ENCODE peak calls at places on chromosomes 12 and 14, in nine cellular contexts. One of them, this sample, is unnamed.

GRCh38 chr14:28952707-28953106 is 186.1 kb downstream of the FOXG1 start:
- DNase-seq in HFF-Myc: no peak
- DNase-seq in tibial artery: no peak
- DNase-seq in left ventricle myocardium inferior: no peak
- DNase-seq in omental fat pad: no peak
- DNase-seq in dorsolateral prefrontal cortex: no peak
- DNase-seq in HCT116: no peak
- DNase-seq in fibroblast of pulmonary artery: no peak
- DNase-seq in esophagus squamous epithelium: no peak
- DNase-seq in this sample: no peak

GRCh38 chr14:39015360-39015961 is 87.6 kb downstream of the SEC23A start:
- DNase-seq in left ventricle myocardium inferior: no peak
- DNase-seq in fibroblast of pulmonary artery: peak
- DNase-seq in HCT116: peak
- DNase-seq in HFF-Myc: peak
- DNase-seq in esophagus squamous epithelium: no peak
- DNase-seq in omental fat pad: no peak
- DNase-seq in dorsolateral prefrontal cortex: no peak
- DNase-seq in tibial artery: no peak
- DNase-seq in this sample: no peak

GRCh38 chr14:82432531-82432930 is 898.9 kb upstream of the SEL1L start:
- DNase-seq in HFF-Myc: no peak
- DNase-seq in HCT116: no peak
- DNase-seq in tibial artery: no peak
- DNase-seq in esophagus squamous epithelium: no peak
- DNase-seq in omental fat pad: no peak
- DNase-seq in dorsolateral prefrontal cortex: no peak
- DNase-seq in left ventricle myocardium inferior: no peak
- DNase-seq in fibroblast of pulmonary artery: no peak
- DNase-seq in this sample: no peak

GRCh38 chr14:63524537-63525155 is 18.5 kb downstream of the PPP2R5E start:
- DNase-seq in tibial artery: no peak
- DNase-seq in dorsolateral prefrontal cortex: no peak
- DNase-seq in esophagus squamous epithelium: no peak
- DNase-seq in left ventricle myocardium inferior: no peak
- DNase-seq in HFF-Myc: no peak
- DNase-seq in omental fat pad: no peak
- DNase-seq in fibroblast of pulmonary artery: no peak
- DNase-seq in HCT116: no peak
- DNase-seq in this sample: no peak

GRCh38 chr12:129789921-129790320 is 113.9 kb downstream of the TMEM132D start:
- DNase-seq in HCT116: no peak
- DNase-seq in tibial artery: no peak
- DNase-seq in HFF-Myc: no peak
- DNase-seq in left ventricle myocardium inferior: no peak
- DNase-seq in dorsolateral prefrontal cortex: no peak
- DNase-seq in omental fat pad: no peak
- DNase-seq in esophagus squamous epithelium: no peak
- DNase-seq in fibroblast of pulmonary artery: no peak
- DNase-seq in this sample: no peak

GRCh38 chr12:53383258-53383657 is 3.3 kb downstream of the SP1 start:
- DNase-seq in left ventricle myocardium inferior: no peak
- DNase-seq in fibroblast of pulmonary artery: no peak
- DNase-seq in omental fat pad: no peak
- DNase-seq in HFF-Myc: no peak
- DNase-seq in tibial artery: no peak
- DNase-seq in dorsolateral prefrontal cortex: no peak
- DNase-seq in HCT116: no peak
- DNase-seq in esophagus squamous epithelium: no peak
- DNase-seq in this sample: no peak

GRCh38 chr12:49345840-49346658 is 639 bp upstream of the DNAJC22 start:
- DNase-seq in left ventricle myocardium inferior: no peak
- DNase-seq in HFF-Myc: no peak
- DNase-seq in fibroblast of pulmonary artery: no peak
- DNase-seq in HCT116: no peak
- DNase-seq in omental fat pad: no peak
- DNase-seq in dorsolateral prefrontal cortex: no peak
- DNase-seq in esophagus squamous epithelium: no peak
- DNase-seq in tibial artery: peak
- DNase-seq in this sample: no peak

GRCh38 chr14:101040538-101041442 is 137.3 kb upstream of the RTL1 start:
- DNase-seq in tibial artery: no peak
- DNase-seq in HFF-Myc: no peak
- DNase-seq in HCT116: no peak
- DNase-seq in left ventricle myocardium inferior: no peak
- DNase-seq in dorsolateral prefrontal cortex: no peak
- DNase-seq in omental fat pad: no peak
- DNase-seq in fibroblast of pulmonary artery: no peak
- DNase-seq in esophagus squamous epithelium: no peak
- DNase-seq in this sample: no peak

GRCh38 chr12:100794441-100795192 is at the start of gene ANO4:
- DNase-seq in left ventricle myocardium inferior: no peak
- DNase-seq in HFF-Myc: no peak
- DNase-seq in omental fat pad: no peak
- DNase-seq in fibroblast of pulmonary artery: no peak
- DNase-seq in esophagus squamous epithelium: no peak
- DNase-seq in tibial artery: no peak
- DNase-seq in HCT116: no peak
- DNase-seq in dorsolateral prefrontal cortex: peak
- DNase-seq in this sample: no peak

GRCh38 chr12:47534695-47535094 is 171.1 kb downstream of the RPAP3 start:
- DNase-seq in HCT116: no peak
- DNase-seq in omental fat pad: no peak
- DNase-seq in fibroblast of pulmonary artery: peak
- DNase-seq in HFF-Myc: no peak
- DNase-seq in left ventricle myocardium inferior: no peak
- DNase-seq in esophagus squamous epithelium: no peak
- DNase-seq in tibial artery: no peak
- DNase-seq in dorsolateral prefrontal cortex: no peak
- DNase-seq in this sample: no peak

GRCh38 chr12:49365542-49365941 is 1.7 kb upstream of the SPATS2 start:
- DNase-seq in left ventricle myocardium inferior: no peak
- DNase-seq in esophagus squamous epithelium: no peak
- DNase-seq in dorsolateral prefrontal cortex: no peak
- DNase-seq in fibroblast of pulmonary artery: peak
- DNase-seq in HFF-Myc: no peak
- DNase-seq in HCT116: no peak
- DNase-seq in omental fat pad: no peak
- DNase-seq in tibial artery: no peak
- DNase-seq in this sample: no peak

GRCh38 chr14:37616853-37617252 is 21.4 kb downstream of the TTC6 start:
- DNase-seq in left ventricle myocardium inferior: no peak
- DNase-seq in HFF-Myc: no peak
- DNase-seq in esophagus squamous epithelium: no peak
- DNase-seq in tibial artery: no peak
- DNase-seq in omental fat pad: no peak
- DNase-seq in HCT116: no peak
- DNase-seq in dorsolateral prefrontal cortex: no peak
- DNase-seq in fibroblast of pulmonary artery: no peak
- DNase-seq in this sample: no peak

DNA sequence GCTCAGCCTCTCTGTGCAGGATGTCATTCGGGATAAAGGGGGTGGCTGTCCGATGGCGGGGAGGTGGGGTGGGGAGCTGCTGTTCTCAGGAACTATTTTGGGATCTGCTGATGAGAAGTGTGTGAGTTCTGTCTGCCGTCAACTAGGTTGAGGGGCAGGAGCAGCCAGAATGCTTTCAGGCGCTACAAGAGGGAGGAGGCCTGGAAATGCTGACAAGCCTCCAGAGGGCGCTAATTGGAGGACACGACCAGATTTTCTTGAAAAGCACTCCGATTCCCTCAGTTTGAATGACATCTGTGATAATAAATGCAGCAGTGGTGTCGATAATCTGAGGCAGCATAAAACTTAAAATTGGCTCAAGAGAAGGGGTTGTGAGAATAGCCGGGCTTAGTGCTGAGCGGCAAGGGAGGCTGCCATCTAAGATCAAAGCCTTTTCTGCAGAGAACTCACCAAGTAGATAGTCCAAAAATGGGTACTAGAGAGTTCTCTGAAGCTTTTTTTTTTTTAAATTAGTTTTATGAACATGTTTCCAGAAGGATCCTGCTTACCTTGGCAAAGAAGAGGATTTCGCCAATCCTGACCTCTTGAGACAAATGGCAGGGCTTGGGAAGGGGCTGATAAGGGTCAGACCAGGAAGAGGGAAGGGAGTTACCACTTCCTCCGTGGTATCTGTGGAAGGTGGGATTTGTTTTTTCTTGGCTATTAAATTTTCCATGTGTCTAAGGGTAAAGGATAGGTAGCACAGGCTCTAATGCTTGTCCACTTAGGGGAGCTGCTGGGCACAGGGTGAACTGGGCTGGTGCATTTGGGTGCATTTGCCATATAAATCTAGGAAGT is 94.4 kb downstream of the CRACR2A start:
- DNase-seq in HFF-Myc: no peak
- DNase-seq in left ventricle myocardium inferior: no peak
- DNase-seq in omental fat pad: no peak
- DNase-seq in dorsolateral prefrontal cortex: no peak
- DNase-seq in HCT116: no peak
- DNase-seq in fibroblast of pulmonary artery: peak
- DNase-seq in esophagus squamous epithelium: no peak
- DNase-seq in tibial artery: no peak
- DNase-seq in this sample: no peak
- TF ChIP-seq CTCF in HFF-Myc: peak
- TF ChIP-seq CTCF in left ventricle myocardium inferior: peak
- TF ChIP-seq CTCF in omental fat pad: no peak
- TF ChIP-seq CTCF in dorsolateral prefrontal cortex: no peak
- TF ChIP-seq CTCF in HCT116: peak
- TF ChIP-seq CTCF in fibroblast of pulmonary artery: peak
- TF ChIP-seq CTCF in esophagus squamous epithelium: peak
- TF ChIP-seq CTCF in tibial artery: no peak
- TF ChIP-seq CTCF in this sample: no peak

DNA sequence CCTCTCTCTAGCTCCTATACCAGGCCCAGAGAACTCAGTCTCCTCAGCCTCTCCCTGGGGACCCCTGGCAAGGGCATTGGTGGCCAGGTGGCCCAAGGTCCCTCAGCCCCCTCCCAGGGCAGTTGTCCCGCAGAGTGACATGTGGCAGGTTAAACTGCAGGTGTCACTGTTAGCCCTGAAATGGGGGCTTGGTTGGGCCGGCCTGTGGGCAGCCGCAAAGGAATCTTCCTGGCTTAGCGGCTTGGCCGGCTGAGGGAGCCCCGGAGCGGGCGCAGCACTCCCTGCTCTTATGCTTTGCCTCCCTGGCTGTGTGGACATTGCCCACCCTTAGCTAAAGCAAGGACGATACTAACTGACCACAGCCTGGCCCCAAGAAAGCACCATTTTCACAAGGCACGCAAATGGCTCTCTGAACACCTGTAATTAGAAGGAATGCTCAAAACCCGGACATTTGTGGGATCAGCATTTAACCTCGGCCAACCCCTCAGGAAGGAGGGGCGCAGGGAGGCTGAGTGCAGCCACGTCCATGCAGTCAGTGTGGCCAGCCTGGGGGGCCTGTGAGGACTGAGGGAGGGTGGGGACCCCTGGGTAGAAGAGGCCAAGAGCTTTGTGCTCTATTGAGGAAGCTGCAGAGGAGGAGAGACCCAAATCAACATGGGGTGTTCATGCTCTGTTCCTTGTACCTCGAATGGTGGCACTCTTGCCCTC is 82.2 kb downstream of the PAPOLA start:
- DNase-seq in HFF-Myc: no peak
- DNase-seq in left ventricle myocardium inferior: no peak
- DNase-seq in esophagus squamous epithelium: no peak
- DNase-seq in omental fat pad: no peak
- DNase-seq in HCT116: peak
- DNase-seq in fibroblast of pulmonary artery: peak
- DNase-seq in dorsolateral prefrontal cortex: no peak
- DNase-seq in tibial artery: no peak
- DNase-seq in this sample: no peak
- TF ChIP-seq CTCF in HFF-Myc: no peak
- TF ChIP-seq CTCF in left ventricle myocardium inferior: peak
- TF ChIP-seq CTCF in esophagus squamous epithelium: peak
- TF ChIP-seq CTCF in omental fat pad: no peak
- TF ChIP-seq CTCF in HCT116: peak
- TF ChIP-seq CTCF in fibroblast of pulmonary artery: peak
- TF ChIP-seq CTCF in dorsolateral prefrontal cortex: no peak
- TF ChIP-seq CTCF in tibial artery: no peak
- TF ChIP-seq CTCF in this sample: no peak

GRCh38 chr14:92600318-92601053 is 86.9 kb downstream of the RIN3 start:
- DNase-seq in tibial artery: no peak
- DNase-seq in esophagus squamous epithelium: no peak
- DNase-seq in fibroblast of pulmonary artery: peak
- DNase-seq in omental fat pad: no peak
- DNase-seq in HCT116: no peak
- DNase-seq in left ventricle myocardium inferior: no peak
- DNase-seq in dorsolateral prefrontal cortex: no peak
- DNase-seq in HFF-Myc: no peak
- DNase-seq in this sample: no peak
- TF ChIP-seq CTCF in tibial artery: no peak
- TF ChIP-seq CTCF in esophagus squamous epithelium: no peak
- TF ChIP-seq CTCF in fibroblast of pulmonary artery: peak
- TF ChIP-seq CTCF in omental fat pad: no peak
- TF ChIP-seq CTCF in HCT116: no peak
- TF ChIP-seq CTCF in left ventricle myocardium inferior: no peak
- TF ChIP-seq CTCF in dorsolateral prefrontal cortex: no peak
- TF ChIP-seq CTCF in HFF-Myc: no peak
- TF ChIP-seq CTCF in this sample: no peak

GRCh38 chr12:98532687-98533304 is 17.4 kb downstream of the TMPO start:
- DNase-seq in dorsolateral prefrontal cortex: no peak
- DNase-seq in HFF-Myc: peak
- DNase-seq in left ventricle myocardium inferior: no peak
- DNase-seq in HCT116: peak
- DNase-seq in esophagus squamous epithelium: no peak
- DNase-seq in omental fat pad: no peak
- DNase-seq in tibial artery: no peak
- DNase-seq in fibroblast of pulmonary artery: peak
- DNase-seq in this sample: no peak

GRCh38 chr12:98538031-98538430 is 22.6 kb downstream of the TMPO start:
- DNase-seq in HCT116: no peak
- DNase-seq in fibroblast of pulmonary artery: no peak
- DNase-seq in dorsolateral prefrontal cortex: no peak
- DNase-seq in omental fat pad: no peak
- DNase-seq in tibial artery: no peak
- DNase-seq in esophagus squamous epithelium: no peak
- DNase-seq in HFF-Myc: no peak
- DNase-seq in left ventricle myocardium inferior: no peak
- DNase-seq in this sample: no peak

GRCh38 chr12:98530068-98530467 is 14.7 kb downstream of the TMPO start:
- DNase-seq in dorsolateral prefrontal cortex: no peak
- DNase-seq in fibroblast of pulmonary artery: no peak
- DNase-seq in omental fat pad: no peak
- DNase-seq in esophagus squamous epithelium: no peak
- DNase-seq in left ventricle myocardium inferior: no peak
- DNase-seq in tibial artery: no peak
- DNase-seq in HCT116: no peak
- DNase-seq in HFF-Myc: no peak
- DNase-seq in this sample: no peak

DNA sequence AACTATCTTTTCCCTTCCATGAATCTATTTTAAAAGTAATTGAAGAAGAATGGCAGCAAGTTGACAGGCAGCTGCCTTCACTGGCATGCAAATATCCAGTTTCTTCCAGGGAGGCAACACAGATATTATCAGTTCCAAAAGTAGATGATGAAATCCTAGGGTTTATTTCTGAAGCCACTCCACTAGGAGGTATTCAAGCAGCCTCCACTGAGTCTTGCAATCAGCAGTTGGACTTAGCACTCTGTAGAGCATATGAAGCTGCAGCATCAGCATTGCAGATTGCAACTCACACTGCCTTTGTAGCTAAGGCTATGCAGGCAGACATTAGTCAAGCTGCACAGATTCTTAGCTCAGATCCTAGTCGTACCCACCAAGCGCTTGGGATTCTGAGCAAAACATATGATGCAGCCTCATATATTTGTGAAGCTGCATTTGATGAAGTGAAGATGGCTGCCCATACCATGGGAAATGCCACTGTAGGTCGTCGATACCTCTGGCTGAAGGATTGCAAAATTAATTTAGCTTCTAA is 18.4 kb downstream of the TMPO start:
- DNase-seq in omental fat pad: no peak
- DNase-seq in dorsolateral prefrontal cortex: no peak
- DNase-seq in HCT116: no peak
- DNase-seq in esophagus squamous epithelium: no peak
- DNase-seq in tibial artery: no peak
- DNase-seq in fibroblast of pulmonary artery: peak
- DNase-seq in HFF-Myc: no peak
- DNase-seq in left ventricle myocardium inferior: no peak
- DNase-seq in this sample: no peak
- TF ChIP-seq CTCF in omental fat pad: no peak
- TF ChIP-seq CTCF in dorsolateral prefrontal cortex: no peak
- TF ChIP-seq CTCF in HCT116: no peak
- TF ChIP-seq CTCF in esophagus squamous epithelium: no peak
- TF ChIP-seq CTCF in tibial artery: no peak
- TF ChIP-seq CTCF in fibroblast of pulmonary artery: no peak
- TF ChIP-seq CTCF in HFF-Myc: no peak
- TF ChIP-seq CTCF in left ventricle myocardium inferior: no peak
- TF ChIP-seq CTCF in this sample: no peak